ENCODE peak calls at places on chromosomes 4 and X, in seven cellular contexts. I is CD8-positive, alpha-beta T cell; L is GM23338; R is astrocyte; E is effector memory CD4-positive, alpha-beta T cell; D is right lobe of liver; G is transverse colon. A is an unnamed sample. For H3K36me3, the result is how much of the 10 kb centered on the place peaks cover.

GRCh38 chr4:19224820-19225219 is 1026.9 kb upstream of the SLIT2 start:
- DNase-seq in I (no peak), L (peak), R (no peak), E (no peak), D (no peak), G (no peak), A (no peak)

GRCh38 chrX:3711331-3711917 is 2.0 kb downstream of the PRKX start:
- DNase-seq in I (no peak), L (no peak), R (no peak), E (no peak), D (no peak), G (peak), A (no peak)

GRCh38 chr4:75302648-75303047 is 211.6 kb downstream of the RCHY1 start:
- DNase-seq in I (no peak), L (no peak), R (no peak), E (no peak), D (no peak), G (no peak), A (no peak)

GRCh38 chr4:184699941-184700340 is 34.0 kb downstream of the CENPU start:
- DNase-seq in I (no peak), L (no peak), R (peak), E (no peak), D (no peak), G (no peak), A (no peak)

GRCh38 chr4:1777822-1778641 is 15.1 kb upstream of the FGFR3 start:
- DNase-seq in I (no peak), L (peak), R (peak), E (no peak), D (no peak), G (no peak), A (no peak)

GRCh38 chrX:38103857-38104812 is 97.8 kb downstream of the SYTL5 start:
- DNase-seq in I (no peak), L (no peak), R (peak), E (no peak), D (no peak), G (no peak), A (no peak)

GRCh38 chr4:1554876-1555265 is 129.2 kb downstream of the FAM53A start:
- DNase-seq in I (no peak), L (no peak), R (no peak), E (no peak), D (no peak), G (no peak), A (no peak)

GRCh38 chr4:186240452-186240847 is 13.1 kb downstream of the KLKB1 start:
- DNase-seq in I (no peak), L (no peak), R (no peak), E (no peak), D (no peak), G (no peak), A (no peak)

GRCh38 chr4:168832746-168833575 is 177.1 kb downstream of the CBR4 start:
- DNase-seq in I (no peak), L (peak), R (no peak), E (no peak), D (peak), G (peak), A (no peak)
- H3K4me3 ChIP-seq in I (peak), L (peak), R (peak), E (peak), D (peak), G (peak), A (peak)

DNA sequence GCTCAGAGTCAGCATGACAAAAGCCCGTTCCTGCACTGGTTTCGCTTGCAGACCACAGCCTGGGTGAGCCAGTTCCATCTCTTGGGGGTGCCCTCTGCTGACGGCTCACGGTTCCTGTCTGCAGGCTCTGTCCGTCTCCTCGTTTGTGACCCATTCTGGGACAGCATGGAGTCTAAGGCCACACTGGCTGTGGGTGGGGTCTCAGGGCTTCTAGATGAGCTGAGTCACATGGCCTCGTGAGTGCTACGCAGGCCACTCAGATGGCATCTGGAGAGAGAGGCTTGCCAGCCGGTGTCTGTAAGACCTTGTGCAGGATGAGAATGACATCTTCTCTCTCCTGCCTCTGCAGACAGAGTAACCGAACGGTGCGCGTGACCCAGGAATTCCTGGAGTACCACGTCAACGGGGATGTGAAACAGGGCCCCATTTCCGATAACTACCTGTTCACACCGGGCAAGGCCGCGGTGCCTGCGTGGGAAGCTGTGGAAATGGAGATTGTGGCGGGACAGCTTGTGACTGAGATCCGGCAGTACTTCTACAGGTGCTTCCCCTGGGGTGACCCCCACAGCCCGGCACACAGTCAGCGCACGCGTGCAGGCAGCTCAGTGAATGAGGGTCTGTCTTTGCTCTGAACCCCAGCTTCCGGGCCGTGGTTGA is 31.6 kb upstream of the MRFAP1 start:
- DNase-seq in I (no peak), L (peak), R (no peak), E (no peak), D (no peak), G (no peak), A (no peak)
- H3K36me3 ChIP-seq in I (half or more), L (under half), R (under half), E (half or more), D (under half), G (under half), A (under half)

GRCh38 chr4:15925830-15926229 is 12.7 kb downstream of the FGFBP1 start:
- DNase-seq in I (no peak), L (no peak), R (no peak), E (no peak), D (no peak), G (no peak), A (no peak)

GRCh38 chr4:15921592-15921932 is 17.0 kb downstream of the FGFBP1 start:
- DNase-seq in I (no peak), L (no peak), R (no peak), E (no peak), D (no peak), G (no peak), A (no peak)

GRCh38 chr4:15917297-15917696 is 21.2 kb downstream of the FGFBP1 start:
- DNase-seq in I (no peak), L (no peak), R (peak), E (no peak), D (no peak), G (no peak), A (no peak)

GRCh38 chr4:15918484-15919129 is 19.9 kb downstream of the FGFBP1 start:
- DNase-seq in I (no peak), L (no peak), R (no peak), E (no peak), D (no peak), G (peak), A (no peak)

GRCh38 chr4:15920723-15921591 is 17.6 kb downstream of the FGFBP1 start:
- DNase-seq in I (no peak), L (no peak), R (peak), E (no peak), D (peak), G (peak), A (no peak)
- H3K27ac ChIP-seq in I (no peak), L (no peak), R (peak), E (no peak), D (no peak), G (no peak), A (no peak)

DNA sequence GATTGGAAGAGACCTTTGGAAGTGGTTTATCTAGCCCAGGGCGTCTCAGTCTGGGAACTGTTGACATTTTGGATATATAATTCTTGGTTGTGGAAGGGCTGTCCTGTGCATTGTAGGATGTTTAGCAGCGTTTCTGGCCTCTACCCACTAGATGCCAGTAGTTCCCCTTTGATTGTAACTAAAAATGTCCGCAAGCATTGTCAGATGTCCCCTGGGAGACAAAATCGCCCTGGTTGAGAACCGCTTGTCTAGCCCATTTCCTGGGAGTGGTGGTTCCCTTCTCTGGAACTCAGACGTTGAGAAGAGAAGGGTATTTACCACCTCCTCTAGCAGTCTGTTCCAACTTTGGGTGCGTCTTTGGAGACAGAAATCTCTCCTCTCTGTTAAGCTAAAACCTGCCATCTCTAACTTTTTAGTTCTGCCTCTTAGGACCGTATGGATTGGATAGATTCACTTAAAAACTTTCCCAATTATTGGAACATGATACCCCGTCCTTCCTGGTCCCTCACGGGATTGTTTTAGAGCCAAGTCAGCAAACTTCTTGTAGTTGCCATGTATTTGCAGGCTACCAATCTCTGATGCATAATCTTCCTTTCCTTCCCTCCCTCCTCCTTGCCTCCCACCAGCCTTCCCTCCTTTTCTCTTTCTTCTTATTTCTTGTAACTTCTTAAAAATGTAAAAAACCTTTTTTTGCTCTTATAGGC is 13.9 kb downstream of the TMEM165 start:
- DNase-seq in I (no peak), L (peak), R (no peak), E (no peak), D (no peak), G (no peak), A (no peak)
- H3K4me3 ChIP-seq in I (no peak), L (no peak), R (no peak), E (no peak), D (no peak), G (no peak), A (no peak)

GRCh38 chr4:42953316-42953715 is 60.8 kb downstream of the GRXCR1 start:
- DNase-seq in I (no peak), L (no peak), R (no peak), E (no peak), D (no peak), G (no peak), A (no peak)
- H3K36me3 ChIP-seq in I (under half), L (under half), R (under half), E (under half), D (under half), G (under half), A (under half)

GRCh38 chrX:48539345-48540014 is at the start of gene TBC1D25:
- DNase-seq in I (peak), L (peak), R (peak), E (peak), D (peak), G (peak), A (peak)

GRCh38 chrX:48540015-48540350 is 469 bp downstream of the TBC1D25 start:
- DNase-seq in I (no peak), L (no peak), R (no peak), E (peak), D (no peak), G (peak), A (no peak)

GRCh38 chrX:48541140-48541814 is 1.8 kb downstream of the TBC1D25 start:
- DNase-seq in I (no peak), L (no peak), R (no peak), E (no peak), D (no peak), G (no peak), A (no peak)

GRCh38 chrX:48540480-48540879 is 966 bp downstream of the TBC1D25 start:
- DNase-seq in I (no peak), L (no peak), R (no peak), E (no peak), D (no peak), G (no peak), A (no peak)

GRCh38 chrX:48538641-48539344 is 721 bp upstream of the TBC1D25 start:
- DNase-seq in I (no peak), L (no peak), R (no peak), E (no peak), D (no peak), G (no peak), A (no peak)
- H3K27ac ChIP-seq in I (peak), L (no peak), R (peak), E (peak), D (peak), G (peak), A (no peak)

DNA sequence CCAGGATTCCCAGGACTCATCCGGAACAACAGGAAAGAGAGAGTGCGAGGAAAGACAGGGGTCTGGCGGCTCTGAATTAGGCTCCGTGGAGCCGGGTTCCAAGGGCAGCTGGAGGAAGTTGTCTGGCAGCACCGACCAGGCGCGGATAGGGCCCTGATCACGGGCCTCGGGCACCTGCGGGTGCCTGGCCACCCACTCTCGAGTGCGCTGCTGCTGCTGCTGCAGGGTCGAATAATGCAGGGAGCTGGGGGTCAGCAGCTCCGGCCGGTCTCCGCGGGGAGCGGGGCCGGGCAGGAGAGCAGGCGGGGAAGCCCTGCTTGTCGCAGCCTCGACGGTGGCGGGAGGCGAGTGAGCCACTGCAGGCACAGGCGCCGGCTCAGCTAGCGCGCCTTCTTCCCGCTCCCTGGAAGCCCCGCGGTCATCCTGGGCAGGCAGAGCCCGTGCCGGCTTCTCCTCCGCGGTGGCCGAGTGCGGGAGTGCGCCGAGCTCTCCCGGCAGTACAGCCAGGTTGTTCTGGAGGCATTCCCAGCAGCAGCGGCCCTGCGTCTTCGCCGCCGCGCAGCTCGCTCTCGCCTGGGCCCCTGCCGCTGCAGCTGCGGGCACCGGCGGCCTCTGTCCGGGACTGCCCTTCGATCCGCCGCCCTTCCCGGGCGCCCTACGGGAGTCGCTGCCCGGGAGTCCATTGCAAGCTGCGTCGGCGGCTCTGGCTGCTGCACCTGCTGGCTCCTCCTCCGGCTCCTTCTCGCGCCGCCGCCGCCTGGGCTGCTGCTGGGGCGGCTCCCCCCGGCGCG is 1.0 kb downstream of the SOWAHB start:
- DNase-seq in I (peak), L (peak), R (peak), E (no peak), D (peak), G (peak), A (no peak)
- H3K4me3 ChIP-seq in I (peak), L (peak), R (peak), E (peak), D (peak), G (peak), A (peak)

GRCh38 chr4:41258783-41259182 is 2.1 kb downstream of the UCHL1 start:
- DNase-seq in I (no peak), L (peak), R (peak), E (no peak), D (no peak), G (no peak), A (no peak)

GRCh38 chr4:41264212-41264611 is 7.5 kb downstream of the UCHL1 start:
- DNase-seq in I (no peak), L (no peak), R (no peak), E (no peak), D (no peak), G (no peak), A (no peak)

GRCh38 chr4:41257901-41258300 is 1.2 kb downstream of the UCHL1 start:
- DNase-seq in I (no peak), L (no peak), R (no peak), E (no peak), D (no peak), G (no peak), A (no peak)

GRCh38 chr4:41260315-41260714 is 3.6 kb downstream of the UCHL1 start:
- DNase-seq in I (no peak), L (no peak), R (no peak), E (no peak), D (no peak), G (no peak), A (no peak)

GRCh38 chr4:41262198-41262597 is 5.5 kb downstream of the UCHL1 start:
- DNase-seq in I (no peak), L (no peak), R (no peak), E (no peak), D (no peak), G (no peak), A (no peak)
- H3K36me3 ChIP-seq in I (under half), L (half or more), R (half or more), E (under half), D (under half), G (under half), A (half or more)

GRCh38 chr4:105061720-105062119 is 85.0 kb upstream of the TET2 start:
- DNase-seq in I (no peak), L (no peak), R (no peak), E (no peak), D (no peak), G (no peak), A (no peak)
- H3K27ac ChIP-seq in I (no peak), L (no peak), R (peak), E (no peak), D (no peak), G (no peak), A (no peak)